ENCODE peak calls at places on chromosomes 2 and 18, in ten cellular contexts. E, H, T, I, W, P, V, F, L and M are unnamed samples.

GRCh38 chr2:61582191-61582590 is 44.0 kb upstream of the XPO1 start:
- DNase-seq in E (no peak), H (no peak), T (no peak), I (no peak), W (no peak), P (no peak), V (no peak), F (no peak), L (no peak), M (no peak)

GRCh38 chr2:65668744-65669143 is 236.3 kb upstream of the SPRED2 start:
- DNase-seq in E (no peak), H (no peak), T (no peak), I (no peak), W (no peak), P (no peak), V (no peak), F (no peak), L (no peak), M (no peak)

GRCh38 chr2:187310696-187311095 is 137.4 kb downstream of the CALCRL start:
- DNase-seq in E (no peak), H (no peak), T (no peak), I (no peak), W (no peak), P (no peak), V (no peak), F (peak), L (no peak), M (no peak)

GRCh38 chr2:197137826-197138480 is 172.6 kb downstream of the ANKRD44 start:
- DNase-seq in E (no peak), H (no peak), T (no peak), I (no peak), W (no peak), P (no peak), V (no peak), F (no peak), L (no peak), M (no peak)

GRCh38 chr2:9644603-9645002 is 13.8 kb upstream of the YWHAQ start:
- DNase-seq in E (no peak), H (no peak), T (no peak), I (no peak), W (peak), P (no peak), V (no peak), F (no peak), L (no peak), M (no peak)

GRCh38 chr2:27520316-27520715 is 23.7 kb downstream of the GCKR start:
- DNase-seq in E (no peak), H (no peak), T (no peak), I (no peak), W (no peak), P (no peak), V (no peak), F (no peak), L (no peak), M (no peak)

GRCh38 chr2:161096336-161096735 is 63.9 kb upstream of the TANK start:
- DNase-seq in E (no peak), H (no peak), T (no peak), I (no peak), W (no peak), P (no peak), V (no peak), F (peak), L (no peak), M (no peak)

GRCh38 chr2:197170137-197170682 is 140.4 kb downstream of the ANKRD44 start:
- DNase-seq in E (no peak), H (no peak), T (no peak), I (no peak), W (no peak), P (no peak), V (no peak), F (no peak), L (no peak), M (no peak)

GRCh38 chr18:37922162-37922561 is 356.6 kb upstream of the CELF4 start:
- DNase-seq in E (no peak), H (no peak), T (no peak), I (no peak), W (no peak), P (no peak), V (no peak), F (peak), L (no peak), M (no peak)

GRCh38 chr2:202429164-202429980 is 53.2 kb downstream of the BMPR2 start:
- DNase-seq in E (no peak), H (no peak), T (no peak), I (no peak), W (no peak), P (no peak), V (no peak), F (peak), L (no peak), M (no peak)

GRCh38 chr2:9230051-9230802 is 23.6 kb downstream of the ASAP2 start:
- DNase-seq in E (no peak), H (no peak), T (no peak), I (no peak), W (no peak), P (no peak), V (no peak), F (no peak), L (no peak), M (no peak)

GRCh38 chr2:176140130-176140519 is 10.6 kb downstream of the HOXD8 start:
- DNase-seq in E (no peak), H (no peak), T (no peak), I (no peak), W (no peak), P (no peak), V (no peak), F (no peak), L (no peak), M (no peak)

GRCh38 chr2:170425291-170425751 is 247.4 kb downstream of the MYO3B start:
- DNase-seq in E (no peak), H (no peak), T (no peak), I (no peak), W (no peak), P (no peak), V (no peak), F (peak), L (no peak), M (no peak)

GRCh38 chr2:139228276-139228675 is 448.1 kb upstream of the NXPH2 start:
- DNase-seq in E (no peak), H (no peak), T (no peak), I (no peak), W (no peak), P (no peak), V (no peak), F (no peak), L (no peak), M (no peak)

GRCh38 chr2:131063501-131064283 is 29.6 kb downstream of the FAM168B start:
- DNase-seq in E (no peak), H (no peak), T (no peak), I (no peak), W (no peak), P (no peak), V (no peak), F (no peak), L (no peak), M (no peak)

GRCh38 chr2:220104871-220105351 is 477.5 kb downstream of the SLC4A3 start:
- DNase-seq in E (peak), H (no peak), T (no peak), I (no peak), W (no peak), P (no peak), V (no peak), F (peak), L (no peak), M (peak)

GRCh38 chr2:44753552-44754285 is 187.8 kb upstream of the SIX3 start:
- DNase-seq in E (no peak), H (no peak), T (no peak), I (no peak), W (no peak), P (no peak), V (no peak), F (no peak), L (no peak), M (no peak)

GRCh38 chr18:22985250-22985649 is 52.1 kb downstream of the RBBP8 start:
- DNase-seq in E (no peak), H (no peak), T (no peak), I (no peak), W (no peak), P (no peak), V (no peak), F (no peak), L (no peak), M (no peak)

GRCh38 chr18:27073404-27073830 is 111.7 kb downstream of the CHST9 start:
- DNase-seq in E (no peak), H (no peak), T (no peak), I (no peak), W (no peak), P (no peak), V (no peak), F (no peak), L (no peak), M (no peak)

GRCh38 chr2:219155054-219155644 is 5.5 kb downstream of the NHEJ1 start:
- DNase-seq in E (peak), H (peak), T (peak), I (no peak), W (peak), P (peak), V (no peak), F (peak), L (no peak), M (peak)

GRCh38 chr2:86221066-86221684 is 21.9 kb downstream of the MRPL35 start:
- DNase-seq in E (peak), H (peak), T (peak), I (peak), W (no peak), P (no peak), V (no peak), F (peak), L (no peak), M (peak)

GRCh38 chr2:207868855-207869596 is 99.3 kb upstream of the FZD5 start:
- DNase-seq in E (no peak), H (no peak), T (no peak), I (no peak), W (no peak), P (no peak), V (no peak), F (no peak), L (no peak), M (no peak)

GRCh38 chr2:54149623-54150501 is 34.4 kb downstream of the ACYP2 start:
- DNase-seq in E (no peak), H (no peak), T (peak), I (no peak), W (no peak), P (no peak), V (no peak), F (peak), L (no peak), M (no peak)

GRCh38 chr18:49697757-49698595 is 115.4 kb downstream of the ACAA2 start:
- DNase-seq in E (no peak), H (no peak), T (no peak), I (no peak), W (no peak), P (no peak), V (no peak), F (no peak), L (no peak), M (no peak)